ENCODE peak calls at places on chromosomes 2 and 18, in nine cellular contexts. I, S, Q, U, C, J, P, H and T are unnamed samples.

GRCh38 chr2:128632491-128632780 is 313.8 kb upstream of the HS6ST1 start:
- DNase-seq in S (no peak), U (peak; percentile 27), Q (no peak), J (peak; percentile 49), P (no peak), H (no peak), C (no peak), I (no peak), T (no peak)

GRCh38 chr2:174338626-174339570 is 4.1 kb downstream of the SP9 start:
- DNase-seq in P (no peak), I (peak; percentile 71), J (no peak), C (no peak), H (no peak), Q (no peak), S (no peak), U (no peak), T (peak; percentile 75)

GRCh38 chr2:162245737-162246136 is 2.5 kb upstream of the FAP start:
- DNase-seq in H (peak; percentile 15), C (no peak), Q (no peak), J (no peak), P (no peak), I (no peak), S (no peak), U (no peak), T (no peak)

GRCh38 chr2:236089271-236090026 is 78.7 kb downstream of the GBX2 start:
- DNase-seq in C (no peak), Q (no peak), I (no peak), U (no peak), J (peak; percentile 32), H (no peak), P (no peak), S (no peak), T (no peak)

GRCh38 chr2:131105950-131106801 is 1.0 kb downstream of the PLEKHB2 start:
- DNase-seq in C (peak; percentile 69), P (peak; percentile 20), Q (peak; percentile 77), I (peak; percentile 52), H (peak; percentile 31), U (no peak), J (peak; percentile 74), S (no peak), T (peak; percentile 76)

GRCh38 chr2:138846216-138846821 is 66.1 kb upstream of the NXPH2 start:
- DNase-seq in I (peak; percentile 24), U (no peak), Q (peak; percentile 7), H (peak; percentile 9), C (no peak), J (no peak), S (no peak), P (no peak), T (no peak)

GRCh38 chr2:184875911-184876310 is 277.6 kb downstream of the ZNF804A start:
- DNase-seq in P (no peak), S (no peak), Q (no peak), C (no peak), J (no peak), H (no peak), U (no peak), I (no peak), T (no peak)

GRCh38 chr2:207044380-207044779 is 105.1 kb downstream of the CPO start:
- DNase-seq in H (no peak), Q (no peak), C (no peak), U (no peak), P (no peak), J (no peak), S (no peak), I (no peak), T (no peak)

GRCh38 chr2:101644842-101645383 is 52.6 kb upstream of the MAP4K4 start:
- DNase-seq in J (no peak), Q (no peak), U (no peak), H (no peak), S (no peak), P (no peak), C (no peak), I (no peak), T (peak; percentile 74)

GRCh38 chr2:175864131-175864728 is 137.8 kb downstream of the LNPK start:
- DNase-seq in I (no peak), C (no peak), H (no peak), Q (no peak), P (no peak), S (no peak), U (no peak), J (no peak), T (no peak)

GRCh38 chr2:142791335-142791734 is 86.1 kb upstream of the KYNU start:
- DNase-seq in P (no peak), Q (no peak), S (no peak), H (no peak), J (no peak), U (no peak), C (no peak), I (no peak), T (no peak)

GRCh38 chr2:9139491-9140443 is 66.8 kb upstream of the ASAP2 start:
- DNase-seq in U (peak; percentile 61), H (peak; percentile 73), P (no peak), S (no peak), J (peak; percentile 94), C (peak; percentile 87), I (peak; percentile 66), Q (peak; percentile 64), T (peak; percentile 94)

GRCh38 chr18:70672581-70672980 is 383.7 kb downstream of the SOCS6 start:
- DNase-seq in C (no peak), S (no peak), Q (no peak), U (no peak), I (no peak), P (peak; percentile 80), H (no peak), J (no peak), T (no peak)
- H3K4me3 ChIP-seq in C (no peak overlapping the region), S (no peak overlapping the region), Q (no peak overlapping the region), U (no peak overlapping the region), I (no peak overlapping the region), P (peak overlapping the region; percentile 72), H (no peak overlapping the region), J (no peak overlapping the region), T (no peak overlapping the region)

GRCh38 chr18:10946058-10946457 is 203.3 kb downstream of the PIEZO2 start:
- DNase-seq in P (no peak), J (no peak), U (no peak), H (no peak), C (no peak), I (no peak), S (no peak), Q (no peak), T (no peak)
- H3K27ac ChIP-seq in P (no peak overlapping the region), J (no peak overlapping the region), U (no peak overlapping the region), H (no peak overlapping the region), C (no peak overlapping the region), I (no peak overlapping the region), S (no peak overlapping the region), Q (no peak overlapping the region), T (no peak overlapping the region)

GRCh38 chr2:55025627-55026026 is 24.6 kb downstream of the RTN4 start:
- DNase-seq in H (no peak), C (no peak), P (no peak), Q (no peak), I (no peak), S (no peak), J (no peak), U (no peak), T (no peak)

GRCh38 chr2:55026202-55026601 is 24.0 kb downstream of the RTN4 start:
- DNase-seq in P (no peak), Q (no peak), C (no peak), H (no peak), S (no peak), U (no peak), I (no peak), J (no peak), T (no peak)

GRCh38 chr2:55027226-55027625 is 23.0 kb downstream of the RTN4 start:
- DNase-seq in J (no peak), H (no peak), I (no peak), Q (no peak), P (no peak), U (no peak), S (no peak), C (no peak), T (no peak)

GRCh38 chr2:55022486-55022885 is 27.8 kb downstream of the RTN4 start:
- DNase-seq in S (no peak), I (no peak), P (no peak), C (no peak), Q (no peak), J (no peak), H (no peak), U (no peak), T (no peak)

GRCh38 chr2:55025082-55025481 is 25.2 kb downstream of the RTN4 start:
- DNase-seq in P (no peak), Q (no peak), S (no peak), U (no peak), H (no peak), J (no peak), I (no peak), C (no peak), T (no peak)
- H3K4me3 ChIP-seq in P (no peak overlapping the region), Q (no peak overlapping the region), S (no peak overlapping the region), U (no peak overlapping the region), H (no peak overlapping the region), J (no peak overlapping the region), I (no peak overlapping the region), C (no peak overlapping the region), T (no peak overlapping the region)

GRCh38 chr2:165635532-165635931 is 158.5 kb downstream of the GALNT3 start:
- DNase-seq in Q (no peak), H (no peak), I (no peak), U (no peak), J (no peak), C (no peak), P (no peak), S (no peak), T (no peak)
- H3K27ac ChIP-seq in Q (no peak overlapping the region), H (no peak overlapping the region), I (no peak overlapping the region), U (no peak overlapping the region), J (no peak overlapping the region), C (no peak overlapping the region), P (no peak overlapping the region), S (no peak overlapping the region), T (no peak overlapping the region)

DNA sequence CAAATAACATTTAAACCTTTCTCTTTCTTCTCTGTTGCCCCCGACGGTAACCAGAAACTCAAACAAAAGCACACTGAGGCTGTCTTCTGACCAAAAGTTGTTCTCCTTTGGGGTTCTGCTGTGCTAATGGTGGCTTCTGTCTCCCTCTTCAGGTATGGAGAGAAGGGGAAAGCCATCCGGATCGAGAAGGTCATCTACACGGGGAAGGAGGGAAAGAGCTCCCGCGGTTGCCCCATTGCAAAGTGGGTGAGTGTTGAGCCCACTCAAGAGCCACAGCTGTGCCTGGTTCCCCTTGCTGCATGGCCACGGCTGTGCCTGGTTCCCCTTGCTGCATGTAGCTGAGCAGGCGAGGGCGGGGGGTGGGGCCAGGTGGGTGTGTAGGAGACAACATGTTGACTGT is 67.4 kb downstream of the BOLA3 start:
- DNase-seq in S (no peak), C (no peak), I (no peak), J (no peak), P (no peak), Q (peak; percentile 11), U (no peak), H (no peak), T (no peak)
- H3K4me3 ChIP-seq in S (no peak overlapping the region), C (peak overlapping the region; percentile 11), I (no peak overlapping the region), J (no peak overlapping the region), P (no peak overlapping the region), Q (no peak overlapping the region), U (no peak overlapping the region), H (no peak overlapping the region), T (peak overlapping the region; percentile 30)

GRCh38 chr2:61432990-61433389 is 37.9 kb downstream of the USP34 start:
- DNase-seq in C (no peak), Q (peak; percentile 89), U (no peak), H (no peak), I (no peak), P (no peak), S (no peak), J (no peak), T (no peak)
- H3K27ac ChIP-seq in C (no peak overlapping the region), Q (peak overlapping the region; percentile 37), U (no peak overlapping the region), H (no peak overlapping the region), I (no peak overlapping the region), P (no peak overlapping the region), S (no peak overlapping the region), J (no peak overlapping the region), T (no peak overlapping the region)